ENCODE peak calls at places on chromosome 10, in eight cellular contexts. U is mesendoderm; N is NCI-H345; E is lung microvascular endothelial cell; X is NCI-H1105 treated with DMSO at 0.1 percent for 48 hours; P is stimulated activated CD4-positive, alpha-beta T cell treated with anti-CD3 and anti-CD28 coated beads, Interleukin-4, amount 100 ng/mL, for 4 hours; W is EL; T is activated CD4-positive, alpha-beta T cell treated with anti-CD3 and anti-CD28 coated beads, Interleukin-2, amount 50 U/mL, for 1 hour. H is an unnamed sample.

GRCh38 chr10:88110822-88111221 is 247.4 kb downstream of the PTEN start:
- DNase-seq in X (no peak), P (no peak), U (no peak), T (no peak), E (no peak), N (no peak), W (peak), H (no peak)

GRCh38 chr10:111113961-111114830 is 37.4 kb downstream of the ADRA2A start:
- DNase-seq in T (no peak), P (no peak), U (no peak), W (peak), X (no peak), E (no peak), N (no peak), H (peak)

GRCh38 chr10:24390746-24391145 is 181.8 kb downstream of the KIAA1217 start:
- DNase-seq in T (no peak), U (no peak), E (no peak), N (no peak), P (no peak), X (no peak), W (no peak), H (no peak)

GRCh38 chr10:72263613-72264241 is 10.0 kb upstream of the DDIT4 start:
- DNase-seq in U (no peak), N (peak), X (peak), E (peak), P (no peak), W (no peak), T (peak), H (no peak)

GRCh38 chr10:101044117-101044516 is 13.1 kb downstream of the SFXN3 start:
- DNase-seq in W (no peak), E (no peak), U (no peak), T (no peak), X (no peak), P (no peak), N (no peak), H (no peak)

GRCh38 chr10:119296703-119297102 is 89.3 kb downstream of the GRK5 start:
- DNase-seq in U (no peak), X (no peak), T (no peak), W (no peak), N (no peak), E (no peak), P (no peak), H (no peak)

GRCh38 chr10:45464958-45465567 is 91.0 kb downstream of the ALOX5 start:
- DNase-seq in X (peak), W (peak), P (peak), N (peak), T (peak), E (peak), U (peak), H (peak)

GRCh38 chr10:62020362-62020730 is 118.8 kb downstream of the ARID5B start:
- DNase-seq in X (no peak), N (no peak), T (no peak), U (no peak), E (no peak), P (no peak), W (no peak), H (no peak)

GRCh38 chr10:72611783-72612182 is 14.1 kb downstream of the MICU1 start:
- DNase-seq in N (no peak), P (no peak), T (no peak), X (peak), U (no peak), E (peak), W (no peak), H (no peak)

GRCh38 chr10:79018591-79019011 is 50.2 kb upstream of the ZMIZ1 start:
- DNase-seq in N (no peak), W (no peak), X (peak), U (no peak), T (no peak), E (no peak), P (no peak), H (no peak)

GRCh38 chr10:71696635-71697326 is 22.8 kb downstream of the C10orf105 start:
- DNase-seq in U (peak), W (peak), P (peak), X (no peak), T (peak), N (peak), E (peak), H (peak)

GRCh38 chr10:79029478-79030390 is 39.0 kb upstream of the ZMIZ1 start:
- DNase-seq in X (no peak), N (no peak), U (no peak), W (no peak), E (no peak), T (no peak), P (no peak), H (no peak)

H was measured in NCI-H226.